ENCODE peak calls at places on chromosome 14, in ten cellular contexts. D, O, K, Z, Q, S, I, A, T and B are unnamed samples.

GRCh38 chr14:20698934-20699333 is 10.4 kb downstream of the ANG start:
- DNase-seq in D (no peak), O (no peak), K (no peak), Z (no peak), Q (no peak), S (no peak), I (no peak), A (no peak), T (no peak), B (no peak)

GRCh38 chr14:44271006-44271405 is 236.1 kb downstream of the FSCB start:
- DNase-seq in D (no peak), O (no peak), K (no peak), Z (no peak), Q (no peak), S (no peak), I (no peak), A (no peak), T (no peak), B (no peak)

GRCh38 chr14:53412819-53413664 is 259.9 kb upstream of the DDHD1 start:
- DNase-seq in D (peak; percentile 70), O (peak; percentile 85), K (no peak), Z (no peak), Q (no peak), S (peak; percentile 49), I (no peak), A (no peak), T (no peak), B (no peak)

GRCh38 chr14:68685419-68686211 is 107.3 kb downstream of the ZFP36L1 start:
- DNase-seq in D (peak; percentile 94), O (peak; percentile 98), K (no peak), Z (no peak), Q (peak; percentile 50), S (no peak), I (peak; percentile 67), A (peak; percentile 84), T (peak; percentile 75), B (peak; percentile 98)

GRCh38 chr14:71693373-71693772 is 238.9 kb upstream of the RGS6 start:
- DNase-seq in D (no peak), O (peak; percentile 38), K (peak; percentile 90), Z (no peak), Q (no peak), S (no peak), I (peak; percentile 97), A (no peak), T (no peak), B (no peak)

GRCh38 chr14:94388027-94388895 is at the start of gene SERPINA1:
- DNase-seq in D (no peak), O (peak; percentile 92), K (no peak), Z (no peak), Q (no peak), S (no peak), I (no peak), A (no peak), T (no peak), B (no peak)

GRCh38 chr14:31037709-31038221 is 11.6 kb upstream of the STRN3 start:
- DNase-seq in D (no peak), O (no peak), K (no peak), Z (no peak), Q (no peak), S (no peak), I (no peak), A (no peak), T (no peak), B (no peak)

GRCh38 chr14:65096323-65097089 is 5.8 kb downstream of the MAX start:
- DNase-seq in D (no peak), O (peak; percentile 31), K (no peak), Z (no peak), Q (no peak), S (no peak), I (peak; percentile 31), A (no peak), T (no peak), B (no peak)

GRCh38 chr14:65594153-65594881 is 181.8 kb downstream of the FUT8 start:
- DNase-seq in D (no peak), O (peak; percentile 35), K (no peak), Z (peak; percentile 13), Q (no peak), S (no peak), I (no peak), A (no peak), T (no peak), B (no peak)

GRCh38 chr14:74480051-74480450 is 13.1 kb downstream of the NPC2 start:
- DNase-seq in D (no peak), O (no peak), K (no peak), Z (no peak), Q (no peak), S (no peak), I (no peak), A (no peak), T (no peak), B (no peak)

GRCh38 chr14:63891148-63891964 is 38.6 kb downstream of the SYNE2 start:
- DNase-seq in D (no peak), O (peak; percentile 47), K (no peak), Z (no peak), Q (no peak), S (peak; percentile 80), I (no peak), A (no peak), T (no peak), B (no peak)

GRCh38 chr14:105861985-105862465 is 335.6 kb downstream of the TMEM121 start:
- DNase-seq in D (peak; percentile 98), O (no peak), K (no peak), Z (no peak), Q (no peak), S (no peak), I (no peak), A (peak; percentile 35), T (peak; percentile 0), B (no peak)

GRCh38 chr14:59481407-59482119 is 2.6 kb downstream of the L3HYPDH start:
- DNase-seq in D (no peak), O (peak; percentile 78), K (no peak), Z (no peak), Q (no peak), S (no peak), I (peak; percentile 96), A (no peak), T (no peak), B (no peak)

GRCh38 chr14:36582011-36582873 is at the start of gene NKX2-8:
- DNase-seq in D (no peak), O (no peak), K (no peak), Z (peak; percentile 49), Q (no peak), S (peak; percentile 70), I (no peak), A (no peak), T (no peak), B (no peak)

GRCh38 chr14:19878029-19878642 is 3.2 kb downstream of the OR4K2 start:
- DNase-seq in D (peak; percentile 82), O (peak; percentile 2), K (no peak), Z (no peak), Q (no peak), S (peak; percentile 58), I (no peak), A (no peak), T (no peak), B (no peak)

GRCh38 chr14:54881235-54881760 is 21.3 kb downstream of the GCH1 start:
- DNase-seq in D (peak; percentile 70), O (peak; percentile 72), K (no peak), Z (no peak), Q (no peak), S (no peak), I (peak; percentile 70), A (peak; percentile 39), T (no peak), B (no peak)
- H3K4me3 ChIP-seq in D (peak overlapping the region; percentile 55), O (peak overlapping the region; percentile 38), K (peak overlapping the region; percentile 36), Z (peak overlapping the region; percentile 24), Q (peak overlapping the region; percentile 62), S (no peak overlapping the region), I (peak overlapping the region; percentile 55), A (peak overlapping the region; percentile 46), T (peak overlapping the region; percentile 48), B (peak overlapping the region; percentile 79)

GRCh38 chr14:104682107-104682593 is 7.3 kb upstream of the INF2 start:
- DNase-seq in D (no peak), O (peak; percentile 27), K (no peak), Z (peak; percentile 55), Q (peak; percentile 35), S (peak; percentile 89), I (no peak), A (no peak), T (no peak), B (no peak)
- H3K4me3 ChIP-seq in D (no peak overlapping the region), O (no peak overlapping the region), K (peak overlapping the region; percentile 30), Z (peak overlapping the region; percentile 38), Q (peak overlapping the region; percentile 30), S (peak overlapping the region; percentile 48), I (peak overlapping the region; percentile 50), A (no peak overlapping the region), T (no peak overlapping the region), B (peak overlapping the region; percentile 43)

DNA sequence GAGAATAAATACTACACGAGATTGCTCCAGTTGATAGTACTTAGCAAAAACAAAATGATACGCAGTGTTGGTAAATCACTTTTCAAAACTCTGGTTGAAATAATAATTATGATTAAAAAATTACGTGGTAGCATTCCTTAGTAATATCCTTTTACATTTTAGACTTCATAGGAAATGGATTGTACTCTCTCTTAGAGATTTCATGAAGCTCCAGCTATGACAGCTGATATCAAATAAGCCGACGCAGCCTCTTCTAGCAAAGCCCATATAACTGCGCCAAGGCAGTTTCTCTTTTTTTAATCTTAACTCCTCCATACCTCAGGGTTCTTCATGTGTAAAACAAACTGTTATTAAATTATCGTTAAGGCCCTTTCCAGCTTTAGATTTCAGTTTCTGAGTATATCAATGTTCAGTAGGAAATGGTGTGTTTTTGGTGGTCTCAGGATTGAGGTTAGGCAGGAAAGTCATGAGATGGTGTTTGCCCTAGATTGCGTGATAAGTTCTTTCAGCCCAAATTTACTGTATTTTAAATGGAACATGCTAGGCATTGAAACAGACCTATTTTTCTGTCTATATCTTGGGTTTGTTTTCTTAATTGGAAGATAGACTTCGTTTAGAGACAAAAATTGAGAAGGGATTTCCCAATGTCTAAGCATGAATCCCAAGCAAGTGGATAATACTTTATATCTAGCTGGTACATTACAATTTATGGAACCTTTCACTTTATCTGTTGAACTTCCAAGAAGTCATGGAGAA is 893 bp upstream of the CFL2 start:
- DNase-seq in D (no peak), O (no peak), K (no peak), Z (no peak), Q (no peak), S (no peak), I (no peak), A (no peak), T (no peak), B (no peak)
- H3K4me3 ChIP-seq in D (peak overlapping the region; percentile 85), O (peak overlapping the region; percentile 83), K (peak overlapping the region; percentile 76), Z (peak overlapping the region; percentile 74), Q (peak overlapping the region; percentile 87), S (peak overlapping the region; percentile 95), I (peak overlapping the region; percentile 81), A (peak overlapping the region; percentile 72), T (peak overlapping the region; percentile 58), B (peak overlapping the region; percentile 92)

GRCh38 chr14:92217956-92218355 is 96.2 kb downstream of the CPSF2 start:
- DNase-seq in D (no peak), O (no peak), K (peak; percentile 34), Z (no peak), Q (no peak), S (no peak), I (peak; percentile 58), A (no peak), T (no peak), B (no peak)

DNA sequence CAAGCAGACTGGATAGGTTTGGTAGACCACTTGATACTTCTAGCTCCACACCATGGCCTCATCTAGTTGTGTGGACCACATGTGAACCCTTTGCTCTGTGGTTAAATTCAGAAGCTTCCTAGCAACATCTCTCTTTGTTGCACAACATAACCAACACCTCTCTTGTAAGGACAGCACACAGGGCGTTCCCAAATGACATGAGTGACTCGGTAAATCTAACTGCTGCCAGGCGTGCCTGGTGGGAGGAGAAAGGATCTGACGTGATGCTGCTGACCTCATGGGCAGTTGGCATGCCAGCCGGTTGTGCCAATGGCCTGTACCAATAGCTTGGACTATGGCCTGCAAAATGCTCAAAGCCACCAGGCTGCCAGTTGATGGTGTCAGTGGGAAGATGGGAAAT is 93.8 kb downstream of the CPSF2 start:
- DNase-seq in D (no peak), O (peak; percentile 5), K (no peak), Z (no peak), Q (no peak), S (no peak), I (peak; percentile 15), A (no peak), T (no peak), B (no peak)
- H3K4me3 ChIP-seq in D (no peak overlapping the region), O (no peak overlapping the region), K (no peak overlapping the region), Z (no peak overlapping the region), Q (no peak overlapping the region), S (no peak overlapping the region), I (no peak overlapping the region), A (no peak overlapping the region), T (no peak overlapping the region), B (no peak overlapping the region)